ENCODE peak calls at places on chromosomes 12 and 14, in ten cellular contexts. One of them, this sample, is unnamed.

GRCh38 chr12:107990325-107990724 is 138.8 kb upstream of the WSCD2 start:
- DNase-seq in PC-3: peak; percentile 62
- DNase-seq in MCF 10A: peak; percentile 51
- DNase-seq in left lung: no peak
- DNase-seq in neural crest cell: peak; percentile 20
- DNase-seq in astrocyte of the spinal cord: no peak
- DNase-seq in HFF-Myc: no peak
- DNase-seq in A549: peak; percentile 4
- DNase-seq in neural progenitor cell: peak; percentile 79
- DNase-seq in nephron progenitor cell: peak; percentile 66
- DNase-seq in this sample: no peak

GRCh38 chr12:55132816-55133215 is 6.6 kb downstream of the OR9K2 start:
- DNase-seq in PC-3: peak; percentile 9
- DNase-seq in MCF 10A: peak; percentile 2
- DNase-seq in left lung: no peak
- DNase-seq in neural crest cell: no peak
- DNase-seq in astrocyte of the spinal cord: no peak
- DNase-seq in HFF-Myc: no peak
- DNase-seq in A549: no peak
- DNase-seq in neural progenitor cell: no peak
- DNase-seq in nephron progenitor cell: no peak
- DNase-seq in this sample: no peak

GRCh38 chr12:18718462-18718861 is 19.4 kb downstream of the PLCZ1 start:
- DNase-seq in PC-3: peak; percentile 38
- DNase-seq in MCF 10A: no peak
- DNase-seq in left lung: no peak
- DNase-seq in neural crest cell: no peak
- DNase-seq in astrocyte of the spinal cord: no peak
- DNase-seq in HFF-Myc: no peak
- DNase-seq in A549: no peak
- DNase-seq in neural progenitor cell: no peak
- DNase-seq in nephron progenitor cell: no peak
- DNase-seq in this sample: no peak

GRCh38 chr14:53190938-53191337 is 37.8 kb upstream of the DDHD1 start:
- DNase-seq in PC-3: peak; percentile 39
- DNase-seq in MCF 10A: peak; percentile 10
- DNase-seq in left lung: no peak
- DNase-seq in neural crest cell: no peak
- DNase-seq in astrocyte of the spinal cord: no peak
- DNase-seq in HFF-Myc: no peak
- DNase-seq in A549: no peak
- DNase-seq in neural progenitor cell: no peak
- DNase-seq in nephron progenitor cell: no peak
- DNase-seq in this sample: no peak

GRCh38 chr12:127247937-127248336 is 1019.0 kb upstream of the TMEM132C start:
- DNase-seq in PC-3: no peak
- DNase-seq in MCF 10A: no peak
- DNase-seq in left lung: no peak
- DNase-seq in neural crest cell: no peak
- DNase-seq in astrocyte of the spinal cord: no peak
- DNase-seq in HFF-Myc: no peak
- DNase-seq in A549: no peak
- DNase-seq in neural progenitor cell: no peak
- DNase-seq in nephron progenitor cell: no peak
- DNase-seq in this sample: no peak

GRCh38 chr12:130965214-130965613 is 11.5 kb downstream of the ADGRD1 start:
- DNase-seq in PC-3: no peak
- DNase-seq in MCF 10A: no peak
- DNase-seq in left lung: no peak
- DNase-seq in neural crest cell: no peak
- DNase-seq in astrocyte of the spinal cord: no peak
- DNase-seq in HFF-Myc: no peak
- DNase-seq in A549: no peak
- DNase-seq in neural progenitor cell: no peak
- DNase-seq in nephron progenitor cell: no peak
- DNase-seq in this sample: no peak

GRCh38 chr12:50542448-50542847 is 37.7 kb downstream of the DIP2B start:
- DNase-seq in PC-3: peak; percentile 93
- DNase-seq in MCF 10A: peak; percentile 49
- DNase-seq in left lung: no peak
- DNase-seq in neural crest cell: no peak
- DNase-seq in astrocyte of the spinal cord: peak; percentile 51
- DNase-seq in HFF-Myc: no peak
- DNase-seq in A549: peak; percentile 28
- DNase-seq in neural progenitor cell: no peak
- DNase-seq in nephron progenitor cell: no peak
- DNase-seq in this sample: no peak

GRCh38 chr12:43287991-43288390 is 264.0 kb downstream of the ADAMTS20 start:
- DNase-seq in PC-3: no peak
- DNase-seq in MCF 10A: no peak
- DNase-seq in left lung: no peak
- DNase-seq in neural crest cell: no peak
- DNase-seq in astrocyte of the spinal cord: no peak
- DNase-seq in HFF-Myc: no peak
- DNase-seq in A549: no peak
- DNase-seq in neural progenitor cell: no peak
- DNase-seq in nephron progenitor cell: peak; percentile 5
- DNase-seq in this sample: no peak

GRCh38 chr14:90570463-90570860 is 173.6 kb downstream of the CALM1 start:
- DNase-seq in PC-3: peak; percentile 5
- DNase-seq in MCF 10A: no peak
- DNase-seq in left lung: no peak
- DNase-seq in neural crest cell: no peak
- DNase-seq in astrocyte of the spinal cord: no peak
- DNase-seq in HFF-Myc: no peak
- DNase-seq in A549: no peak
- DNase-seq in neural progenitor cell: no peak
- DNase-seq in nephron progenitor cell: no peak
- DNase-seq in this sample: no peak

GRCh38 chr12:17215754-17216153 is 609.8 kb upstream of the LMO3 start:
- DNase-seq in PC-3: peak; percentile 38
- DNase-seq in MCF 10A: peak; percentile 2
- DNase-seq in left lung: no peak
- DNase-seq in neural crest cell: no peak
- DNase-seq in astrocyte of the spinal cord: no peak
- DNase-seq in HFF-Myc: no peak
- DNase-seq in A549: peak; percentile 6
- DNase-seq in neural progenitor cell: peak; percentile 32
- DNase-seq in nephron progenitor cell: no peak
- DNase-seq in this sample: no peak

GRCh38 chr12:43764528-43764927 is 5.8 kb downstream of the IRAK4 start:
- DNase-seq in PC-3: no peak
- DNase-seq in MCF 10A: no peak
- DNase-seq in left lung: no peak
- DNase-seq in neural crest cell: no peak
- DNase-seq in astrocyte of the spinal cord: no peak
- DNase-seq in HFF-Myc: no peak
- DNase-seq in A549: no peak
- DNase-seq in neural progenitor cell: no peak
- DNase-seq in nephron progenitor cell: no peak
- DNase-seq in this sample: no peak

GRCh38 chr12:57845478-57846284 is 848 bp downstream of the CTDSP2 start:
- DNase-seq in PC-3: peak; percentile 47
- DNase-seq in MCF 10A: peak; percentile 56
- DNase-seq in left lung: peak; percentile 80
- DNase-seq in neural crest cell: peak; percentile 52
- DNase-seq in astrocyte of the spinal cord: peak; percentile 35
- DNase-seq in HFF-Myc: no peak
- DNase-seq in A549: peak; percentile 55
- DNase-seq in neural progenitor cell: peak; percentile 83
- DNase-seq in nephron progenitor cell: peak; percentile 79
- DNase-seq in this sample: peak; percentile 89

GRCh38 chr14:24997335-24997734 is 52.6 kb downstream of the STXBP6 start:
- DNase-seq in PC-3: no peak
- DNase-seq in MCF 10A: no peak
- DNase-seq in left lung: no peak
- DNase-seq in neural crest cell: no peak
- DNase-seq in astrocyte of the spinal cord: no peak
- DNase-seq in HFF-Myc: no peak
- DNase-seq in A549: no peak
- DNase-seq in neural progenitor cell: no peak
- DNase-seq in nephron progenitor cell: no peak
- DNase-seq in this sample: no peak

GRCh38 chr12:89461190-89461589 is 63.4 kb downstream of the GALNT4 start:
- DNase-seq in PC-3: no peak
- DNase-seq in MCF 10A: no peak
- DNase-seq in left lung: no peak
- DNase-seq in neural crest cell: no peak
- DNase-seq in astrocyte of the spinal cord: peak; percentile 42
- DNase-seq in HFF-Myc: no peak
- DNase-seq in A549: no peak
- DNase-seq in neural progenitor cell: peak; percentile 20
- DNase-seq in nephron progenitor cell: no peak
- DNase-seq in this sample: no peak

GRCh38 chr14:27012641-27013040 is 414.8 kb upstream of the NOVA1 start:
- DNase-seq in PC-3: no peak
- DNase-seq in MCF 10A: no peak
- DNase-seq in left lung: no peak
- DNase-seq in neural crest cell: no peak
- DNase-seq in astrocyte of the spinal cord: no peak
- DNase-seq in HFF-Myc: no peak
- DNase-seq in A549: no peak
- DNase-seq in neural progenitor cell: no peak
- DNase-seq in nephron progenitor cell: no peak
- DNase-seq in this sample: no peak

GRCh38 chr12:108807996-108808725 is 49.2 kb downstream of the SSH1 start:
- DNase-seq in PC-3: no peak
- DNase-seq in MCF 10A: no peak
- DNase-seq in left lung: no peak
- DNase-seq in neural crest cell: no peak
- DNase-seq in astrocyte of the spinal cord: no peak
- DNase-seq in HFF-Myc: no peak
- DNase-seq in A549: no peak
- DNase-seq in neural progenitor cell: no peak
- DNase-seq in nephron progenitor cell: no peak
- DNase-seq in this sample: no peak

DNA sequence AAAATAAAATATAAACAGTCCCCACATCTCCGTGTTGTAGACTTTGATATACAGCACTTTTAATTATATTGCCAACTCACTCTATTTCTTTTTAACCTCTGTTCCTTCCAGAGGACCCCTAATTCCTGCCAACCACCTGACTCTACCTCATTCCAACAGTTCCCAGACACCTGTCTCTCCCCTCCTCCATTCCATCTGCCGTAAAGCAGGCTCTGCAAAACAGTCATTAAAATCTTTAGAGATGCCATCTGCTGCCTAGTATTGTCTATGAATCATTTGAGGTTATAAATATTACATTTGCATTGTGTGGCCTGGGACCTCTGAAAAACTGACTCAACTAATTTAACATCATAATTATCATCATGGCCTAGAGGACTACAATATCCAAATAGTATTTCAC is 148.8 kb upstream of the DCN start:
- DNase-seq in PC-3: peak; percentile 31
- DNase-seq in MCF 10A: no peak
- DNase-seq in left lung: no peak
- DNase-seq in neural crest cell: no peak
- DNase-seq in astrocyte of the spinal cord: no peak
- DNase-seq in HFF-Myc: no peak
- DNase-seq in A549: no peak
- DNase-seq in neural progenitor cell: no peak
- DNase-seq in nephron progenitor cell: no peak
- DNase-seq in this sample: no peak
- TF ChIP-seq CTCF in PC-3: no peak
- TF ChIP-seq CTCF in MCF 10A: no peak
- TF ChIP-seq CTCF in left lung: no peak
- TF ChIP-seq CTCF in neural crest cell: no peak
- TF ChIP-seq CTCF in astrocyte of the spinal cord: no peak
- TF ChIP-seq CTCF in HFF-Myc: no peak
- TF ChIP-seq CTCF in A549: no peak
- TF ChIP-seq CTCF in neural progenitor cell: no peak
- TF ChIP-seq CTCF in nephron progenitor cell: no peak
- TF ChIP-seq CTCF in this sample: no peak

DNA sequence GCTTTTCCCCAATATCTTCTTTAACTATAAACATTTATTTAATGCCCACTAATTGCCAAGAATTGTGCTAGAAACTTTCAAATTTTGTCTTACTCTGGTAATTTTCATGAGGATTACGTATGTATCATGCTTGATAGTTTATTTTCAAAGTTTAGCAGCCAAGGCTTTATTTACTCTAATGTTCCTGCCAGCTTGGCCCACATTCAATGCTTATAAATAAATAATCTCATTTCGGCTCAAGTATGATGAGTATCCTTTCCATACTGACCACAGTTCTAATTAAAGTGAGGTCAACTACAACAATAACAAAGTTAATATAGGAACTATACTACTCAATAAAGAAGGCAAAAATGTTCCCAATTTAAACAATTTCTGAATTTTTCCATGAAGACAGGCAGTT is 259.2 kb downstream of the MED13L start:
- DNase-seq in PC-3: peak; percentile 47
- DNase-seq in MCF 10A: no peak
- DNase-seq in left lung: no peak
- DNase-seq in neural crest cell: no peak
- DNase-seq in astrocyte of the spinal cord: no peak
- DNase-seq in HFF-Myc: no peak
- DNase-seq in A549: no peak
- DNase-seq in neural progenitor cell: no peak
- DNase-seq in nephron progenitor cell: no peak
- DNase-seq in this sample: no peak
- TF ChIP-seq CTCF in PC-3: no peak
- TF ChIP-seq CTCF in MCF 10A: no peak
- TF ChIP-seq CTCF in left lung: no peak
- TF ChIP-seq CTCF in neural crest cell: no peak
- TF ChIP-seq CTCF in astrocyte of the spinal cord: no peak
- TF ChIP-seq CTCF in HFF-Myc: no peak
- TF ChIP-seq CTCF in A549: no peak
- TF ChIP-seq CTCF in neural progenitor cell: no peak
- TF ChIP-seq CTCF in nephron progenitor cell: no peak
- TF ChIP-seq CTCF in this sample: no peak

GRCh38 chr12:121441555-121441954 is 41.6 kb downstream of the RNF34 start:
- DNase-seq in PC-3: peak; percentile 55
- DNase-seq in MCF 10A: no peak
- DNase-seq in left lung: no peak
- DNase-seq in neural crest cell: no peak
- DNase-seq in astrocyte of the spinal cord: no peak
- DNase-seq in HFF-Myc: no peak
- DNase-seq in A549: peak; percentile 40
- DNase-seq in neural progenitor cell: no peak
- DNase-seq in nephron progenitor cell: no peak
- DNase-seq in this sample: no peak
- TF ChIP-seq CTCF in PC-3: peak; percentile 60
- TF ChIP-seq CTCF in MCF 10A: no peak
- TF ChIP-seq CTCF in left lung: no peak
- TF ChIP-seq CTCF in neural crest cell: no peak
- TF ChIP-seq CTCF in astrocyte of the spinal cord: no peak
- TF ChIP-seq CTCF in HFF-Myc: no peak
- TF ChIP-seq CTCF in A549: peak; percentile 14
- TF ChIP-seq CTCF in neural progenitor cell: no peak
- TF ChIP-seq CTCF in nephron progenitor cell: no peak
- TF ChIP-seq CTCF in this sample: no peak

DNA sequence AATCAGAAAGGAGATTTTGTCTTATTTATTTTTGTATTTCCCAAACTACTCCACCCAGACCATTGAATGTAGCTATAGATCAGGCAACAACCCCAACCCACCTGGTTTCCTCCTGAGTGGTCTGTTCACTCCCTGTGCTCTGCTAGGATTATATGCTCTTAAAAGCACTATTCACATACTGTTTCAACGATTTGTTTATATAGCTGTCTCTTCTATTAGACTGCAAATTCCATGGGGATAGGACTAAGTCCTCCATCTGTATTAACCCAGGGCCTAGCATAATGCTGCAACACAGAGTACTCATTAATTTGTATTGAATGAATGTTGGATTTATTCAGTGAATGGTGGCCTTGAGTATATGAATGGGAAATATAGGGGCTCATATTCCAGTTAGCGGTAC is 307.6 kb downstream of the RAD51B start:
- DNase-seq in PC-3: no peak
- DNase-seq in MCF 10A: no peak
- DNase-seq in left lung: no peak
- DNase-seq in neural crest cell: no peak
- DNase-seq in astrocyte of the spinal cord: no peak
- DNase-seq in HFF-Myc: no peak
- DNase-seq in A549: no peak
- DNase-seq in neural progenitor cell: no peak
- DNase-seq in nephron progenitor cell: no peak
- DNase-seq in this sample: no peak
- TF ChIP-seq CTCF in PC-3: no peak
- TF ChIP-seq CTCF in MCF 10A: no peak
- TF ChIP-seq CTCF in left lung: no peak
- TF ChIP-seq CTCF in neural crest cell: no peak
- TF ChIP-seq CTCF in astrocyte of the spinal cord: no peak
- TF ChIP-seq CTCF in HFF-Myc: no peak
- TF ChIP-seq CTCF in A549: no peak
- TF ChIP-seq CTCF in neural progenitor cell: no peak
- TF ChIP-seq CTCF in nephron progenitor cell: no peak
- TF ChIP-seq CTCF in this sample: no peak

This sample was measured in osteocyte.